ENCODE peak calls at places on chromosome 15, in five cellular contexts. N, I, W, C and M are unnamed samples.

GRCh38 chr15:44603126-44603525 is 60.3 kb downstream of the SPG11 start:
- DNase-seq in N (no peak), I (no peak), W (no peak), C (no peak), M (no peak)

GRCh38 chr15:59292393-59292792 is 80.3 kb downstream of the MYO1E start:
- DNase-seq in N (no peak), I (no peak), W (no peak), C (no peak), M (no peak)

GRCh38 chr15:65072617-65073016 is 3.9 kb upstream of the KBTBD13 start:
- DNase-seq in N (no peak), I (no peak), W (no peak), C (no peak), M (no peak)

GRCh38 chr15:43799209-43799944 is 643 bp downstream of the SERINC4 start:
- DNase-seq in N (no peak), I (no peak), W (no peak), C (no peak), M (no peak)

GRCh38 chr15:44199393-44199792 is 4.3 kb upstream of the FRMD5 start:
- DNase-seq in N (no peak), I (no peak), W (no peak), C (no peak), M (no peak)

GRCh38 chr15:71547066-71547465 is 263.3 kb upstream of the NR2E3 start:
- DNase-seq in N (no peak), I (no peak), W (no peak), C (peak), M (no peak)

GRCh38 chr15:31434418-31435255 is 108.0 kb downstream of the KLF13 start:
- DNase-seq in N (peak), I (peak), W (peak), C (no peak), M (peak)

GRCh38 chr15:25335279-25335678 is 103.5 kb downstream of the UBE3A start:
- DNase-seq in N (no peak), I (no peak), W (no peak), C (no peak), M (no peak)

GRCh38 chr15:69666921-69667811 is 214.5 kb downstream of the RPLP1 start:
- DNase-seq in N (peak), I (no peak), W (no peak), C (no peak), M (peak)

GRCh38 chr15:41581110-41581509 is 22.1 kb downstream of the TYRO3 start:
- DNase-seq in N (peak), I (no peak), W (no peak), C (no peak), M (peak)

GRCh38 chr15:48414015-48414414 is 82.8 kb downstream of the DUT start:
- DNase-seq in N (no peak), I (peak), W (no peak), C (no peak), M (no peak)

GRCh38 chr15:43792761-43793493 is 807 bp downstream of the SERF2 start:
- DNase-seq in N (peak), I (no peak), W (no peak), C (peak), M (peak)

GRCh38 chr15:67542192-67542461 is 376 bp upstream of the MAP2K5 start:
- DNase-seq in N (no peak), I (no peak), W (no peak), C (no peak), M (peak)

GRCh38 chr15:31503256-31503655 is 176.6 kb downstream of the KLF13 start:
- DNase-seq in N (no peak), I (no peak), W (no peak), C (no peak), M (no peak)

GRCh38 chr15:88187195-88187594 is 69.3 kb downstream of the NTRK3 start:
- DNase-seq in N (peak), I (no peak), W (no peak), C (no peak), M (no peak)

GRCh38 chr15:31223478-31224350 is 102.9 kb upstream of the KLF13 start:
- DNase-seq in N (no peak), I (no peak), W (no peak), C (no peak), M (no peak)

GRCh38 chr15:63908986-63909385 is 75.2 kb upstream of the HERC1 start:
- DNase-seq in N (no peak), I (no peak), W (no peak), C (no peak), M (no peak)

GRCh38 chr15:51093488-51093864 is 1.2 kb downstream of the TNFAIP8L3 start:
- DNase-seq in N (no peak), I (no peak), W (no peak), C (no peak), M (no peak)

GRCh38 chr15:28125673-28126651 is 26.8 kb upstream of the OCA2 start:
- DNase-seq in N (peak), I (no peak), W (peak), C (peak), M (peak)

GRCh38 chr15:25563571-25563970 is 124.7 kb upstream of the UBE3A start:
- DNase-seq in N (no peak), I (no peak), W (no peak), C (no peak), M (no peak)

GRCh38 chr15:95825672-95826387 is 504.7 kb upstream of the NR2F2 start:
- DNase-seq in N (no peak), I (no peak), W (no peak), C (no peak), M (no peak)

GRCh38 chr15:99421172-99421656 is 144.6 kb upstream of the MEF2A start:
- DNase-seq in N (no peak), I (peak), W (no peak), C (no peak), M (no peak)

GRCh38 chr15:99439524-99439835 is 126.3 kb upstream of the MEF2A start:
- DNase-seq in N (no peak), I (peak), W (no peak), C (no peak), M (no peak)

GRCh38 chr15:43541785-43542184 is 24.4 kb downstream of the MAP1A start:
- DNase-seq in N (no peak), I (no peak), W (no peak), C (no peak), M (peak)

GRCh38 chr15:49808341-49808740 is 187.5 kb downstream of the DTWD1 start:
- DNase-seq in N (no peak), I (no peak), W (no peak), C (no peak), M (no peak)

GRCh38 chr15:39444729-39445470 is 136.0 kb upstream of the THBS1 start:
- DNase-seq in N (no peak), I (peak), W (no peak), C (no peak), M (no peak)

GRCh38 chr15:90062023-90062728 is 40.1 kb downstream of the IDH2 start:
- DNase-seq in N (peak), I (no peak), W (no peak), C (peak), M (peak)

GRCh38 chr15:78272776-78273175 is 8.4 kb downstream of the DNAJA4 start:
- DNase-seq in N (no peak), I (no peak), W (no peak), C (no peak), M (no peak)

GRCh38 chr15:37289109-37289765 is 188.9 kb upstream of the MEIS2 start:
- DNase-seq in N (no peak), I (no peak), W (peak), C (peak), M (peak)

GRCh38 chr15:76936671-76937070 is 5.1 kb downstream of the RCN2 start:
- DNase-seq in N (no peak), I (no peak), W (no peak), C (no peak), M (no peak)

GRCh38 chr15:71093089-71094024 is 21.9 kb upstream of the THSD4 start:
- DNase-seq in N (no peak), I (no peak), W (peak), C (no peak), M (no peak)

GRCh38 chr15:48242531-48242930 is 36.4 kb downstream of the SLC12A1 start:
- DNase-seq in N (no peak), I (no peak), W (no peak), C (no peak), M (no peak)

GRCh38 chr15:91861223-91861622 is 7.7 kb downstream of the SLCO3A1 start:
- DNase-seq in N (peak), I (no peak), W (no peak), C (no peak), M (peak)

GRCh38 chr15:92017882-92018534 is 164.5 kb downstream of the SLCO3A1 start:
- DNase-seq in N (no peak), I (no peak), W (no peak), C (peak), M (no peak)

GRCh38 chr15:85479071-85479647 is 98.8 kb downstream of the AKAP13 start:
- DNase-seq in N (no peak), I (no peak), W (no peak), C (no peak), M (no peak)

GRCh38 chr15:88648357-88649214 is 9.8 kb downstream of the ISG20 start:
- DNase-seq in N (no peak), I (peak), W (no peak), C (no peak), M (no peak)

GRCh38 chr15:81296218-81296617 is 27.7 kb downstream of the STARD5 start:
- DNase-seq in N (no peak), I (no peak), W (no peak), C (no peak), M (no peak)